ENCODE peak calls at places on chromosomes 6 and 20, in eight cellular contexts. One of them, this sample, is unnamed.

GRCh38 chr6:42369568-42369967 is 82.2 kb downstream of the TRERF1 start:
- DNase-seq in fibroblast of villous mesenchyme: no peak
- DNase-seq in brain microvascular endothelial cell: no peak
- DNase-seq in AG04450: no peak
- DNase-seq in OCI-M1: no peak
- DNase-seq in bronchial epithelial cell: peak
- DNase-seq in Calu3: peak
- DNase-seq in HL-60: peak
- DNase-seq in this sample: peak

GRCh38 chr20:1669304-1669703 is 11.7 kb upstream of the SIRPG start:
- DNase-seq in Calu3: no peak
- DNase-seq in AG04450: no peak
- DNase-seq in bronchial epithelial cell: no peak
- DNase-seq in brain microvascular endothelial cell: peak
- DNase-seq in HL-60: no peak
- DNase-seq in OCI-M1: no peak
- DNase-seq in fibroblast of villous mesenchyme: peak
- DNase-seq in this sample: no peak

GRCh38 chr20:645318-646106 is 7.5 kb downstream of the SRXN1 start:
- DNase-seq in HL-60: peak
- DNase-seq in brain microvascular endothelial cell: peak
- DNase-seq in OCI-M1: peak
- DNase-seq in Calu3: peak
- DNase-seq in AG04450: peak
- DNase-seq in bronchial epithelial cell: peak
- DNase-seq in fibroblast of villous mesenchyme: peak
- DNase-seq in this sample: peak

GRCh38 chr6:39932386-39932785 is 1.9 kb downstream of the MOCS1 start:
- DNase-seq in Calu3: no peak
- DNase-seq in AG04450: no peak
- DNase-seq in OCI-M1: no peak
- DNase-seq in HL-60: no peak
- DNase-seq in fibroblast of villous mesenchyme: no peak
- DNase-seq in brain microvascular endothelial cell: no peak
- DNase-seq in bronchial epithelial cell: no peak
- DNase-seq in this sample: no peak

GRCh38 chr20:56722042-56722441 is 92.9 kb downstream of the TFAP2C start:
- DNase-seq in bronchial epithelial cell: no peak
- DNase-seq in Calu3: no peak
- DNase-seq in HL-60: peak
- DNase-seq in fibroblast of villous mesenchyme: no peak
- DNase-seq in OCI-M1: peak
- DNase-seq in brain microvascular endothelial cell: no peak
- DNase-seq in AG04450: no peak
- DNase-seq in this sample: no peak

GRCh38 chr6:1336246-1336843 is 24.4 kb downstream of the FOXQ1 start:
- DNase-seq in brain microvascular endothelial cell: no peak
- DNase-seq in HL-60: peak
- DNase-seq in bronchial epithelial cell: peak
- DNase-seq in OCI-M1: no peak
- DNase-seq in AG04450: no peak
- DNase-seq in fibroblast of villous mesenchyme: no peak
- DNase-seq in Calu3: peak
- DNase-seq in this sample: peak

GRCh38 chr6:5205877-5206840 is 54.6 kb downstream of the LYRM4 start:
- DNase-seq in HL-60: peak
- DNase-seq in bronchial epithelial cell: peak
- DNase-seq in OCI-M1: peak
- DNase-seq in fibroblast of villous mesenchyme: peak
- DNase-seq in Calu3: peak
- DNase-seq in brain microvascular endothelial cell: peak
- DNase-seq in AG04450: no peak
- DNase-seq in this sample: peak

GRCh38 chr6:40286027-40286426 is 301.1 kb downstream of the LRFN2 start:
- DNase-seq in Calu3: no peak
- DNase-seq in fibroblast of villous mesenchyme: no peak
- DNase-seq in HL-60: no peak
- DNase-seq in brain microvascular endothelial cell: no peak
- DNase-seq in AG04450: no peak
- DNase-seq in bronchial epithelial cell: no peak
- DNase-seq in OCI-M1: no peak
- DNase-seq in this sample: no peak

GRCh38 chr6:83853178-83853967 is at the start of gene RIPPLY2:
- DNase-seq in Calu3: peak
- DNase-seq in brain microvascular endothelial cell: no peak
- DNase-seq in AG04450: no peak
- DNase-seq in OCI-M1: no peak
- DNase-seq in bronchial epithelial cell: no peak
- DNase-seq in HL-60: no peak
- DNase-seq in fibroblast of villous mesenchyme: peak
- DNase-seq in this sample: no peak

GRCh38 chr6:159899994-159900745 is 9.4 kb downstream of the MAS1 start:
- DNase-seq in OCI-M1: no peak
- DNase-seq in brain microvascular endothelial cell: peak
- DNase-seq in fibroblast of villous mesenchyme: peak
- DNase-seq in Calu3: peak
- DNase-seq in bronchial epithelial cell: peak
- DNase-seq in AG04450: peak
- DNase-seq in HL-60: no peak
- DNase-seq in this sample: no peak

GRCh38 chr6:39769012-39769411 is 23.2 kb upstream of the DAAM2 start:
- DNase-seq in bronchial epithelial cell: no peak
- DNase-seq in brain microvascular endothelial cell: no peak
- DNase-seq in AG04450: no peak
- DNase-seq in fibroblast of villous mesenchyme: no peak
- DNase-seq in HL-60: no peak
- DNase-seq in Calu3: no peak
- DNase-seq in OCI-M1: no peak
- DNase-seq in this sample: no peak

GRCh38 chr6:79034865-79035264 is 43.2 kb downstream of the PHIP start:
- DNase-seq in Calu3: no peak
- DNase-seq in AG04450: no peak
- DNase-seq in fibroblast of villous mesenchyme: no peak
- DNase-seq in bronchial epithelial cell: peak
- DNase-seq in OCI-M1: peak
- DNase-seq in HL-60: no peak
- DNase-seq in brain microvascular endothelial cell: no peak
- DNase-seq in this sample: no peak

GRCh38 chr6:125439512-125439911 is 137.7 kb upstream of the HDDC2 start:
- DNase-seq in OCI-M1: no peak
- DNase-seq in brain microvascular endothelial cell: no peak
- DNase-seq in Calu3: no peak
- DNase-seq in fibroblast of villous mesenchyme: no peak
- DNase-seq in HL-60: no peak
- DNase-seq in bronchial epithelial cell: no peak
- DNase-seq in AG04450: no peak
- DNase-seq in this sample: no peak

GRCh38 chr20:50415516-50416268 is 94.5 kb upstream of the PTPN1 start:
- DNase-seq in HL-60: no peak
- DNase-seq in Calu3: peak
- DNase-seq in fibroblast of villous mesenchyme: peak
- DNase-seq in brain microvascular endothelial cell: peak
- DNase-seq in OCI-M1: no peak
- DNase-seq in bronchial epithelial cell: no peak
- DNase-seq in AG04450: no peak
- DNase-seq in this sample: peak

GRCh38 chr6:152428126-152428525 is 209.0 kb downstream of the SYNE1 start:
- DNase-seq in bronchial epithelial cell: no peak
- DNase-seq in OCI-M1: no peak
- DNase-seq in fibroblast of villous mesenchyme: no peak
- DNase-seq in brain microvascular endothelial cell: peak
- DNase-seq in Calu3: no peak
- DNase-seq in HL-60: no peak
- DNase-seq in AG04450: no peak
- DNase-seq in this sample: no peak

GRCh38 chr20:62143118-62143975 is at the start of the genes PSMA7 and SS18L1:
- DNase-seq in bronchial epithelial cell: peak
- DNase-seq in OCI-M1: peak
- DNase-seq in AG04450: no peak
- DNase-seq in Calu3: peak
- DNase-seq in fibroblast of villous mesenchyme: peak
- DNase-seq in HL-60: peak
- DNase-seq in brain microvascular endothelial cell: peak
- DNase-seq in this sample: peak

This sample was measured in trophoblast cell.